ENCODE peak calls at places on chromosome 19, in nine cellular contexts. One of them, this sample, is unnamed.

GRCh38 chr19:42397315-42398166 is 7.4 kb upstream of the CNFN start:
- DNase-seq in ascending aorta: no peak
- DNase-seq in breast epithelium: peak; percentile 25
- DNase-seq in SJCRH30: no peak
- DNase-seq in tibial nerve: no peak
- DNase-seq in thyroid gland: peak; percentile 14
- DNase-seq in mesendoderm: no peak
- DNase-seq in thoracic aorta: no peak
- DNase-seq in psoas muscle: no peak
- DNase-seq in this sample: no peak

GRCh38 chr19:53621885-53622710 is 9.7 kb upstream of the DPRX start:
- DNase-seq in tibial nerve: no peak
- DNase-seq in thyroid gland: no peak
- DNase-seq in thoracic aorta: no peak
- DNase-seq in ascending aorta: no peak
- DNase-seq in psoas muscle: no peak
- DNase-seq in SJCRH30: no peak
- DNase-seq in mesendoderm: peak; percentile 82
- DNase-seq in breast epithelium: peak; percentile 31
- DNase-seq in this sample: no peak

GRCh38 chr19:1076951-1077350 is 10.0 kb downstream of the ARHGAP45 start:
- DNase-seq in mesendoderm: no peak
- DNase-seq in tibial nerve: no peak
- DNase-seq in SJCRH30: no peak
- DNase-seq in breast epithelium: peak; percentile 71
- DNase-seq in ascending aorta: peak; percentile 44
- DNase-seq in thoracic aorta: no peak
- DNase-seq in thyroid gland: peak; percentile 72
- DNase-seq in psoas muscle: peak; percentile 63
- DNase-seq in this sample: peak; percentile 51

GRCh38 chr19:3834349-3835054 is 34.3 kb downstream of the ZFR2 start:
- DNase-seq in tibial nerve: no peak
- DNase-seq in SJCRH30: no peak
- DNase-seq in ascending aorta: no peak
- DNase-seq in thoracic aorta: no peak
- DNase-seq in breast epithelium: no peak
- DNase-seq in psoas muscle: no peak
- DNase-seq in mesendoderm: no peak
- DNase-seq in thyroid gland: no peak
- DNase-seq in this sample: no peak

GRCh38 chr19:23392706-23393105 is 2.6 kb downstream of the ZNF91 start:
- DNase-seq in ascending aorta: no peak
- DNase-seq in thoracic aorta: no peak
- DNase-seq in SJCRH30: no peak
- DNase-seq in thyroid gland: no peak
- DNase-seq in tibial nerve: no peak
- DNase-seq in mesendoderm: peak; percentile 90
- DNase-seq in psoas muscle: no peak
- DNase-seq in breast epithelium: no peak
- DNase-seq in this sample: no peak

GRCh38 chr19:55447421-55448174 is 4.5 kb upstream of the SHISA7 start:
- DNase-seq in psoas muscle: no peak
- DNase-seq in tibial nerve: no peak
- DNase-seq in thyroid gland: no peak
- DNase-seq in thoracic aorta: no peak
- DNase-seq in mesendoderm: peak; percentile 62
- DNase-seq in breast epithelium: no peak
- DNase-seq in ascending aorta: no peak
- DNase-seq in SJCRH30: peak; percentile 47
- DNase-seq in this sample: no peak

GRCh38 chr19:19447536-19448237 is 42.2 kb downstream of the GATAD2A start:
- DNase-seq in tibial nerve: no peak
- DNase-seq in thyroid gland: no peak
- DNase-seq in SJCRH30: no peak
- DNase-seq in ascending aorta: no peak
- DNase-seq in psoas muscle: no peak
- DNase-seq in thoracic aorta: no peak
- DNase-seq in mesendoderm: no peak
- DNase-seq in breast epithelium: no peak
- DNase-seq in this sample: no peak

GRCh38 chr19:38173324-38174041 is 50.5 kb downstream of the DPF1 start:
- DNase-seq in thoracic aorta: peak; percentile 67
- DNase-seq in ascending aorta: peak; percentile 82
- DNase-seq in breast epithelium: peak; percentile 18
- DNase-seq in mesendoderm: no peak
- DNase-seq in psoas muscle: peak; percentile 90
- DNase-seq in tibial nerve: no peak
- DNase-seq in thyroid gland: peak; percentile 38
- DNase-seq in SJCRH30: no peak
- DNase-seq in this sample: no peak

GRCh38 chr19:53977991-53978731 is 13.3 kb upstream of the CACNG6 start:
- DNase-seq in ascending aorta: no peak
- DNase-seq in mesendoderm: peak; percentile 100
- DNase-seq in breast epithelium: no peak
- DNase-seq in thoracic aorta: peak; percentile 3
- DNase-seq in psoas muscle: peak; percentile 83
- DNase-seq in thyroid gland: peak; percentile 14
- DNase-seq in tibial nerve: peak; percentile 25
- DNase-seq in SJCRH30: no peak
- DNase-seq in this sample: no peak

GRCh38 chr19:28519950-28520861 is 692.7 kb downstream of the UQCRFS1 start:
- DNase-seq in tibial nerve: no peak
- DNase-seq in ascending aorta: no peak
- DNase-seq in breast epithelium: no peak
- DNase-seq in thoracic aorta: no peak
- DNase-seq in psoas muscle: peak; percentile 79
- DNase-seq in SJCRH30: no peak
- DNase-seq in mesendoderm: no peak
- DNase-seq in thyroid gland: no peak
- DNase-seq in this sample: no peak

GRCh38 chr19:2487090-2487489 is 11.2 kb downstream of the GADD45B start:
- DNase-seq in thyroid gland: no peak
- DNase-seq in mesendoderm: no peak
- DNase-seq in thoracic aorta: no peak
- DNase-seq in breast epithelium: no peak
- DNase-seq in ascending aorta: no peak
- DNase-seq in psoas muscle: no peak
- DNase-seq in SJCRH30: no peak
- DNase-seq in tibial nerve: no peak
- DNase-seq in this sample: no peak

GRCh38 chr19:15869109-15869555 is 28.7 kb downstream of the CYP4F2 start:
- DNase-seq in thyroid gland: peak; percentile 12
- DNase-seq in thoracic aorta: no peak
- DNase-seq in ascending aorta: no peak
- DNase-seq in mesendoderm: peak; percentile 75
- DNase-seq in breast epithelium: peak; percentile 26
- DNase-seq in SJCRH30: peak; percentile 69
- DNase-seq in psoas muscle: no peak
- DNase-seq in tibial nerve: peak; percentile 36
- DNase-seq in this sample: no peak

GRCh38 chr19:7272856-7273578 is 21.2 kb downstream of the INSR start:
- DNase-seq in SJCRH30: no peak
- DNase-seq in thyroid gland: no peak
- DNase-seq in ascending aorta: no peak
- DNase-seq in psoas muscle: no peak
- DNase-seq in breast epithelium: no peak
- DNase-seq in tibial nerve: no peak
- DNase-seq in thoracic aorta: no peak
- DNase-seq in mesendoderm: no peak
- DNase-seq in this sample: no peak

GRCh38 chr19:35868823-35869326 is 501 bp downstream of the APLP1 start:
- DNase-seq in SJCRH30: no peak
- DNase-seq in thyroid gland: no peak
- DNase-seq in breast epithelium: no peak
- DNase-seq in mesendoderm: no peak
- DNase-seq in psoas muscle: no peak
- DNase-seq in tibial nerve: no peak
- DNase-seq in thoracic aorta: no peak
- DNase-seq in ascending aorta: no peak
- DNase-seq in this sample: no peak

DNA sequence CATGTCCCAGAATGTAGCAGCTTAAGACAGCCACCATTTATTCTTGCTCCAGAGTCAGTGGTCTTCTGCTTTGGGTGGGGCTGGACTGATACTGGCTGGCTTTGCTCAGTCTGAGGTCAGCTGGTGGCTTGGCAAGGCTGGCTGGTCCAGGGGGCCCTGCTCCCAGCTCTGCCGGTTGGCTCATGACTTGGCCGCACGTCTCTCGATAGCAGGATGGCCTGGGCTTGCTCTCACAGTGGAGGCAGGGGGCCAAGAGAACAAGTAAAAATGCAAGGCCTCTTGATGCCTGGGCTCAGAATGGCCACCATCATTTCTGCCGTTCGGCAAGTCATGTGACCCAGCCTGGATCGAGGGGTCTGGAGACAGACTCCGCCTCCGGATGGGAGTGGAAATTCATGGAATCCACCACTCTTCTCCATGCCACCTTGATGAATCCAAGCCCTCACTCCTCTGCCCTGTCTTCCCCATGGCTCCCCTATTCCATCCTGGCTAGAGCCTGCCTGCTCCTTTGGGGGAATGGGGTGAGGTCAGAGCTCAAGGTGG is 13.1 kb downstream of the ACTMAP start:
- DNase-seq in thoracic aorta: no peak
- DNase-seq in mesendoderm: no peak
- DNase-seq in breast epithelium: no peak
- DNase-seq in SJCRH30: no peak
- DNase-seq in thyroid gland: no peak
- DNase-seq in ascending aorta: no peak
- DNase-seq in psoas muscle: no peak
- DNase-seq in tibial nerve: no peak
- DNase-seq in this sample: no peak
- H3K27ac ChIP-seq in thoracic aorta: no peak overlapping the region
- H3K27ac ChIP-seq in mesendoderm: no peak overlapping the region
- H3K27ac ChIP-seq in breast epithelium: peak overlapping the region; percentile 38
- H3K27ac ChIP-seq in SJCRH30: no peak overlapping the region
- H3K27ac ChIP-seq in thyroid gland: no peak overlapping the region
- H3K27ac ChIP-seq in ascending aorta: no peak overlapping the region
- H3K27ac ChIP-seq in psoas muscle: no peak overlapping the region
- H3K27ac ChIP-seq in tibial nerve: no peak overlapping the region
- H3K27ac ChIP-seq in this sample: peak overlapping the region; percentile 85

DNA sequence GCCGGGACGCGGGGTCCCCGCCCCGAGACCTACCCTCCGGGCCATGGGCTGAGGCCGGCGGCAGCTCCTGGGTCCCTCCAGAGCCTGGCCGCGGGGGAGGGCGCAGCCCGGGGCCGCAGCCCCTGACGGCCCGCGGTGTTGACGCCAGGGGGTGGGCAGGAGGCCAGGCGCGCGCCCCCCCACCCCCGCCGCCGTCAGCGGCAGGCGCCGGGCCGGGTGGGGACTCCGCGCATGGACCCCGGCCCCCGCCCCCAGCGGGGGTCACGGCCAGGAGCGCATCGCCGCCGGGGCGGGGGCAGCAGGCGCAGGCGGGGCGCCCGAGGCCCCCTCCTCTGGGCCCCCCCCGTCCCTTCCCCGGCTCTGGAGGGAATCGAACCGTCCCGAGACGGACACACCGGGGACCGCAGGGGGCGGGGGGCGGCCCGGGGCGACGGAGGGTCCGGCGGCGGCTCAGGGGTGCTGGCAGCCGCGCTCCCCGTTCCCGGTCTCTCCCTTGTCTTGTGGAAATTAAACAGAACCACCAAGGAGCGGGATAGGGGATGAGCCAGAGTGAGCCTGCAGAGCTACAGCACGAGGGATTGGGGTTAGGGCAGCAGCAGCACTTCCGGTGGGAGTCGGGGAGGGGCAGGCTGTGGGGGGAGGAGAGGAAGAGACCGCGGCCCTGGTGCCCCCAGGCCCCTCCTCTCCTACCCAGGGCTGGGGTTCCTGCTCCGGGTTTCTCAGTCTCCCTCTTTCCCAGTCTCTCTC is at the start of gene MEIS3:
- DNase-seq in mesendoderm: peak; percentile 83
- DNase-seq in ascending aorta: no peak
- DNase-seq in SJCRH30: peak; percentile 27
- DNase-seq in breast epithelium: no peak
- DNase-seq in thyroid gland: no peak
- DNase-seq in thoracic aorta: no peak
- DNase-seq in psoas muscle: no peak
- DNase-seq in tibial nerve: no peak
- DNase-seq in this sample: no peak
- H3K4me3 ChIP-seq in mesendoderm: peak within 1 kb of the TSS; percentile 51
- H3K4me3 ChIP-seq in ascending aorta: peak within 1 kb of the TSS; percentile 45
- H3K4me3 ChIP-seq in SJCRH30: peak within 1 kb of the TSS; percentile 64
- H3K4me3 ChIP-seq in breast epithelium: peak within 1 kb of the TSS; percentile 63
- H3K4me3 ChIP-seq in thyroid gland: no peak within 1 kb of the TSS
- H3K4me3 ChIP-seq in thoracic aorta: peak within 1 kb of the TSS; percentile 55
- H3K4me3 ChIP-seq in psoas muscle: peak within 1 kb of the TSS; percentile 42
- H3K4me3 ChIP-seq in tibial nerve: peak within 1 kb of the TSS; percentile 30
- H3K4me3 ChIP-seq in this sample: peak within 1 kb of the TSS; percentile 53

GRCh38 chr19:47416667-47417033 is 2.7 kb downstream of the MEIS3 start:
- DNase-seq in thyroid gland: no peak
- DNase-seq in psoas muscle: no peak
- DNase-seq in thoracic aorta: no peak
- DNase-seq in tibial nerve: no peak
- DNase-seq in ascending aorta: no peak
- DNase-seq in mesendoderm: no peak
- DNase-seq in SJCRH30: no peak
- DNase-seq in breast epithelium: no peak
- DNase-seq in this sample: no peak

GRCh38 chr19:47415953-47416666 is 3.2 kb downstream of the MEIS3 start:
- DNase-seq in psoas muscle: no peak
- DNase-seq in mesendoderm: no peak
- DNase-seq in SJCRH30: no peak
- DNase-seq in thyroid gland: no peak
- DNase-seq in ascending aorta: no peak
- DNase-seq in thoracic aorta: no peak
- DNase-seq in tibial nerve: no peak
- DNase-seq in breast epithelium: no peak
- DNase-seq in this sample: no peak

GRCh38 chr19:47418595-47419036 is 711 bp downstream of the MEIS3 start:
- DNase-seq in tibial nerve: no peak
- DNase-seq in mesendoderm: no peak
- DNase-seq in psoas muscle: no peak
- DNase-seq in thyroid gland: no peak
- DNase-seq in thoracic aorta: no peak
- DNase-seq in ascending aorta: no peak
- DNase-seq in SJCRH30: peak; percentile 37
- DNase-seq in breast epithelium: no peak
- DNase-seq in this sample: no peak

GRCh38 chr19:47417746-47418594 is 1.4 kb downstream of the MEIS3 start:
- DNase-seq in ascending aorta: no peak
- DNase-seq in tibial nerve: no peak
- DNase-seq in SJCRH30: no peak
- DNase-seq in thyroid gland: no peak
- DNase-seq in mesendoderm: no peak
- DNase-seq in thoracic aorta: no peak
- DNase-seq in psoas muscle: no peak
- DNase-seq in breast epithelium: no peak
- DNase-seq in this sample: no peak

GRCh38 chr19:47417107-47417745 is 2.1 kb downstream of the MEIS3 start:
- DNase-seq in ascending aorta: no peak
- DNase-seq in psoas muscle: no peak
- DNase-seq in tibial nerve: no peak
- DNase-seq in SJCRH30: no peak
- DNase-seq in mesendoderm: no peak
- DNase-seq in breast epithelium: no peak
- DNase-seq in thyroid gland: no peak
- DNase-seq in thoracic aorta: no peak
- DNase-seq in this sample: no peak
- H3K27ac ChIP-seq in ascending aorta: no peak overlapping the region
- H3K27ac ChIP-seq in psoas muscle: no peak overlapping the region
- H3K27ac ChIP-seq in tibial nerve: no peak overlapping the region
- H3K27ac ChIP-seq in SJCRH30: no peak overlapping the region
- H3K27ac ChIP-seq in mesendoderm: no peak overlapping the region
- H3K27ac ChIP-seq in breast epithelium: no peak overlapping the region
- H3K27ac ChIP-seq in thyroid gland: no peak overlapping the region
- H3K27ac ChIP-seq in thoracic aorta: no peak overlapping the region
- H3K27ac ChIP-seq in this sample: no peak overlapping the region

GRCh38 chr19:17677002-17677401 is 11.2 kb downstream of the UNC13A start:
- DNase-seq in breast epithelium: no peak
- DNase-seq in psoas muscle: no peak
- DNase-seq in ascending aorta: no peak
- DNase-seq in mesendoderm: peak; percentile 45
- DNase-seq in SJCRH30: no peak
- DNase-seq in thyroid gland: no peak
- DNase-seq in thoracic aorta: no peak
- DNase-seq in tibial nerve: no peak
- DNase-seq in this sample: no peak
- H3K4me3 ChIP-seq in breast epithelium: no peak overlapping the region
- H3K4me3 ChIP-seq in psoas muscle: no peak overlapping the region
- H3K4me3 ChIP-seq in ascending aorta: no peak overlapping the region
- H3K4me3 ChIP-seq in mesendoderm: no peak overlapping the region
- H3K4me3 ChIP-seq in SJCRH30: no peak overlapping the region
- H3K4me3 ChIP-seq in thyroid gland: no peak overlapping the region
- H3K4me3 ChIP-seq in thoracic aorta: no peak overlapping the region
- H3K4me3 ChIP-seq in tibial nerve: no peak overlapping the region
- H3K4me3 ChIP-seq in this sample: no peak overlapping the region